ENCODE peak calls at places on chromosomes 5 and 9, in five cellular contexts. U is IMR-90, S is neuronal stem cell, Y is mesenchymal stem cell, H is H1. W is an unnamed sample.

GRCh38 chr9:107945961-107946360 is 456.4 kb upstream of the KLF4 start:
- DNase-seq in U (no peak), S (no peak), Y (no peak), H (no peak), W (no peak)

GRCh38 chr5:172751761-172752510 is 19.1 kb downstream of the DUSP1 start:
- DNase-seq in U (no peak), S (no peak), Y (no peak), H (no peak), W (peak; percentile 80)

GRCh38 chr9:16637218-16637617 is 233.3 kb downstream of the BNC2 start:
- DNase-seq in U (peak; percentile 74), S (no peak), Y (peak; percentile 43), H (no peak), W (no peak)

GRCh38 chr5:73596705-73597328 is 29.2 kb upstream of the ARHGEF28 start:
- DNase-seq in U (peak; percentile 20), S (peak; percentile 36), Y (peak; percentile 26), H (peak; percentile 57), W (peak; percentile 62)

GRCh38 chr5:172931001-172931536 is 28.2 kb upstream of the RPL26L1 start:
- DNase-seq in U (peak; percentile 97), S (no peak), Y (peak; percentile 91), H (no peak), W (peak; percentile 83)

GRCh38 chr5:73748510-73749410 is 122.8 kb downstream of the ARHGEF28 start:
- DNase-seq in U (peak; percentile 53), S (no peak), Y (peak; percentile 51), H (no peak), W (no peak)

GRCh38 chr5:43680286-43680685 is 77.3 kb downstream of the NNT start:
- DNase-seq in U (no peak), S (no peak), Y (no peak), H (no peak), W (no peak)

GRCh38 chr9:121613009-121613766 is 38.2 kb upstream of the DAB2IP start:
- DNase-seq in U (no peak), S (no peak), Y (peak; percentile 50), H (no peak), W (peak; percentile 77)

GRCh38 chr9:103997861-103998370 is 96.2 kb upstream of the SMC2 start:
- DNase-seq in U (no peak), S (no peak), Y (no peak), H (no peak), W (no peak)

GRCh38 chr9:117644607-117645244 is 59.5 kb upstream of the TLR4 start:
- DNase-seq in U (peak; percentile 49), S (peak; percentile 62), Y (peak; percentile 71), H (peak; percentile 90), W (peak; percentile 78)

GRCh38 chr5:1871441-1871840 is 11.3 kb downstream of the IRX4 start:
- DNase-seq in U (no peak), S (no peak), Y (no peak), H (no peak), W (no peak)

GRCh38 chr9:5493597-5494511 is 16.5 kb upstream of the PDCD1LG2 start:
- DNase-seq in U (peak; percentile 92), S (no peak), Y (peak; percentile 66), H (no peak), W (no peak)

GRCh38 chr5:56693220-56693579 is 122.1 kb upstream of the MAP3K1 start:
- DNase-seq in U (no peak), S (no peak), Y (no peak), H (no peak), W (no peak)

GRCh38 chr9:77284616-77285015 is 107.3 kb downstream of the VPS13A start:
- DNase-seq in U (no peak), S (no peak), Y (no peak), H (no peak), W (no peak)

GRCh38 chr5:86968311-86968753 is 299.4 kb upstream of the RASA1 start:
- DNase-seq in U (peak; percentile 65), S (peak; percentile 14), Y (peak; percentile 66), H (no peak), W (peak; percentile 67)

GRCh38 chr9:94967481-94967880 is 241.0 kb downstream of the AOPEP start:
- DNase-seq in U (no peak), S (no peak), Y (no peak), H (no peak), W (no peak)

GRCh38 chr5:39218482-39219381 is 631 bp downstream of the FYB1 start:
- DNase-seq in U (no peak), S (no peak), Y (no peak), H (no peak), W (peak; percentile 78)

GRCh38 chr9:134492721-134493470 is 148.7 kb upstream of the COL5A1 start:
- DNase-seq in U (no peak), S (no peak), Y (peak; percentile 33), H (no peak), W (no peak)

GRCh38 chr9:76415731-76416130 is 21.5 kb upstream of the RFK start:
- DNase-seq in U (no peak), S (no peak), Y (no peak), H (no peak), W (no peak)

GRCh38 chr9:93950619-93951601 is 4.2 kb downstream of the BARX1 start:
- DNase-seq in U (no peak), S (no peak), Y (peak; percentile 46), H (peak; percentile 75), W (no peak)

GRCh38 chr5:128197911-128198522 is 114.5 kb downstream of the SLC12A2 start:
- DNase-seq in U (no peak), S (no peak), Y (no peak), H (no peak), W (peak; percentile 39)

GRCh38 chr5:132681983-132682382 is 8.2 kb downstream of the IL4 start:
- DNase-seq in U (no peak), S (no peak), Y (no peak), H (no peak), W (no peak)

GRCh38 chr5:82793808-82794419 is 283.3 kb downstream of the TMEM167A start:
- DNase-seq in U (peak; percentile 20), S (peak; percentile 21), Y (peak; percentile 25), H (peak; percentile 84), W (peak; percentile 58)

GRCh38 chr9:91119679-91120078 is 242.0 kb downstream of the AUH start:
- DNase-seq in U (peak; percentile 90), S (no peak), Y (peak; percentile 70), H (no peak), W (peak; percentile 94)

DNA sequence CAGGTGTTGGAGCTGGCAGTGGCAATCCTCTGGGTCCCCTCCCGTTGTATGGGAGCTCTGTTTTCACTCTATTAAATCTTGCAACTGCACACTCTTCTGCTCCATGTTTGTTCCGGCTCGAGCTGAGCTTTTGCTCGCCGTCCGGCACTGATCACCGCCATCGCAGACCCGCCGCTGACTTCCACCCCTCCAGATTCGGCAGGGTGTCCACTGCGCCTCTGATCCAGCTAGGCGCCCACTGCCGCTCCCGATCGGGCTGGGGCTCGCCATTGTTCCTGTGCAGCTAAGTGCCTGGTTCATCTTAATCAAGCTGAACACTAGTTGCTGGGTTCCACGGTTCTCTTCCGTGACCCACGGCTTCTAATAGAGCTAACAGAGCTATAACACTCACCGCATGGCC is 23.2 kb downstream of the ANKH start:
- DNase-seq in U (no peak), S (no peak), Y (no peak), H (no peak), W (no peak)
- H4K91ac ChIP-seq in U (no peak overlapping the region), S (no peak overlapping the region), Y (no peak overlapping the region), H (no peak overlapping the region), W (no peak overlapping the region)

GRCh38 chr5:146238973-146239372 is 35.6 kb downstream of the RBM27 start:
- DNase-seq in U (no peak), S (no peak), Y (no peak), H (no peak), W (no peak)

GRCh38 chr5:146229222-146229621 is 25.8 kb downstream of the RBM27 start:
- DNase-seq in U (no peak), S (no peak), Y (no peak), H (no peak), W (no peak)

DNA sequence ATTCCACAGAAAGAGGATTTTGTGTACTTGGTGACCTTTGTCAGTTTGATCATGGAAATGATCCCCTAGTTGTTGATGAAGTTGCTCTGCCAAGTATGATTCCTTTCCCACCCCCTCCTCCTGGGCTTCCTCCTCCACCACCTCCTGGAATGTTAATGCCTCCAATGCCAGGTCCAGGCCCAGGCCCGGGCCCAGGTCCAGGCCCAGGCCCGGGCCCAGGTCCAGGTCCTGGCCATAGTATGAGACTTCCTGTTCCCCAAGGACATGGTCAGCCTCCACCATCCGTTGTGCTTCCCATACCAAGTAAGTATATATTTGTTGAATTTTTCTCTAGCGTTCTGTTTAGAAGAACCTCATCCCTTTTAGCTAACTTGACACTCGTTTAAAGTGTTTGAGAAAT is 30.0 kb downstream of the RBM27 start:
- DNase-seq in U (no peak), S (no peak), Y (no peak), H (no peak), W (no peak)
- H3K36me3 ChIP-seq in U (peaks cover 35% of the 10 kb centered on the region), S (peaks cover 12% of the 10 kb centered on the region), Y (peaks cover 23% of the 10 kb centered on the region), H (peaks cover 3% of the 10 kb centered on the region), W (peaks cover 35% of the 10 kb centered on the region)

GRCh38 chr9:89678394-89679005 is 73.7 kb downstream of the GADD45G start:
- DNase-seq in U (no peak), S (no peak), Y (no peak), H (no peak), W (no peak)
- H4K91ac ChIP-seq in U (no peak overlapping the region), S (no peak overlapping the region), Y (no peak overlapping the region), H (peak overlapping the region; percentile 98), W (no peak overlapping the region)

DNA sequence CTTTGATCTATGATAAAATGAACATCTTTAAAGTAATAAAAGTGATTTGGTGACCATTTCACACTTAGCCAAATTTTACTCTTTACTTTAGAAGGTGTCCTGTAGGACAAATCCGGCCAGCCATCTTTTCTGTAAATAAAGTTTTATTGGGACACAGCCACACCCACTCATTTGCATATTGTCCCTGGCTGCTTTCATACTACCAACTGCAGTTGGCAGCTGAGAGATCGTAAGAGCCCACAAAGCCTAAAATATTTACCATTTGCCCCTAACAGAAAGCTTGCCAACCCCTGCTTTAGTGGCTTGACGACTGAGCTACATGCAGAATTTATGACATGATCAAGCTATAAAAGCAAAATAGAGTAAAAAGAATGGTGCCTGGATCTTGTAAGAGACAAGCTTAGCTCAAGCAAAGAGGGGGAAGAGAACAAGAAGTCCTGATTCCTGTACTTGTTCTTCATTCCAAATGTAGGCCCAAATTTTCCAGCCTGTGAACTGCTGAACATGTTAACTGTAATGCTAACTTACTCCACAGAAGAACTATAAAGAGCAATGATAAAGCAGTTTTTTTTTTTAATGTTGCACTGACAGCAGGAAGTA is 7.4 kb upstream of the FBXO10 start:
- DNase-seq in U (no peak), S (no peak), Y (no peak), H (no peak), W (no peak)
- H3K36me3 ChIP-seq in U (peaks cover 30% of the 10 kb centered on the region), S (peaks cover 29% of the 10 kb centered on the region), Y (peaks cover 8% of the 10 kb centered on the region), H (peaks cover 5% of the 10 kb centered on the region), W (peaks cover 26% of the 10 kb centered on the region)

DNA sequence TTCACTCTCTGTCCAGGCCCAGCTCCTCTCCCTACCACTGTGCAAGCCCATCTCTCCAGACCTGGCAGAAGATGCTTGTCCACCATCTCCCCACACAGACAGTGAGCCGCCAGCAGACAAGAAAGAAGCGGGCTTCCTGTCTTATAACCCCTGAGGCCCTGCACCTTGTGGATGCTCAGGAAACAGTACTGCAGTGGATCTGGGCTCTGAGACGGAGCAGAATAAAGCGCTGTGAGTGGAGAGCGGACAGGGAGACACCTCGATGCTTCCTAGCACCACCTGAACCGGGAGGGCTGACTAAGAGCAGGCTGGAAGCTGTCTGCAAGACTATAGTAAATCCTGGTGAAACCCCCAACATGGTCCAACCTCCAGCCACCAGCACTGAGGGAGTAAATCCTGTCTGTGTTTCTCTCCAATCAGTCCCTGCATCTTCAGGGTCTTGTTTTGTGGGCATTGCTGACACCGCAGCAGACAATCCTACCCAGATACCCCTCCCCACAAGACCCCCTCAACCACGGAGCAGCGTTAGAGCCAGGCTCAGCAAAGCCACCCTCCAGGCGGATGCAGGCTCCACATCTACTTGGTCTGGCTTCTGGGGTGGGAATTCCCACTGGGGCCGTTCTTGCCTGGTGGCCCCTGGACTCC is 18.7 kb downstream of the ORM2 start:
- DNase-seq in U (no peak), S (no peak), Y (no peak), H (no peak), W (no peak)
- H4K91ac ChIP-seq in U (peak overlapping the region; percentile 81), S (no peak overlapping the region), Y (peak overlapping the region; percentile 43), H (no peak overlapping the region), W (peak overlapping the region; percentile 75)

GRCh38 chr9:2777454-2777853 is 60.1 kb downstream of the KCNV2 start:
- DNase-seq in U (no peak), S (no peak), Y (no peak), H (no peak), W (no peak)
- H3K36me3 ChIP-seq in U (peaks cover 25% of the 10 kb centered on the region), S (peaks cover 10% of the 10 kb centered on the region), Y (peaks cover 10% of the 10 kb centered on the region), H (peaks cover 7% of the 10 kb centered on the region), W (peaks cover 10% of the 10 kb centered on the region)

W was measured in trophoblast cell.